ENCODE peak calls at places on chromosomes 2 and 18, in ten cellular contexts. C is AG09319; M is GF-D8; U is GM03348; Q is amniotic stem cell; A is mucosa of gallbladder; L is activated T-cell treated with anti-CD3 and anti-CD28 coated beads, Interleukin-2, amount 50 U/mL, for 1 hour; F is SK-N-MC; G is HTR-8/SVneo; Z is T follicular helper cell. O is an unnamed sample.

GRCh38 chr2:216636570-216637450 is 3.6 kb downstream of the IGFBP2 start:
- DNase-seq in M (no peak), Q (peak), F (no peak), U (peak), L (no peak), C (no peak), G (no peak), Z (no peak), A (peak), O (no peak)

GRCh38 chr2:37569986-37570688 is 101.3 kb downstream of the CDC42EP3 start:
- DNase-seq in F (no peak), G (no peak), Z (no peak), C (no peak), L (no peak), Q (no peak), A (no peak), M (no peak), U (no peak), O (no peak)

GRCh38 chr2:6309415-6310185 is 556.1 kb downstream of the CMPK2 start:
- DNase-seq in U (no peak), Z (no peak), Q (no peak), F (no peak), L (no peak), C (no peak), M (no peak), A (no peak), G (no peak), O (no peak)

GRCh38 chr2:240957656-240958365 is 40.6 kb upstream of the SNED1 start:
- DNase-seq in L (no peak), U (peak), Z (no peak), G (peak), A (no peak), F (no peak), Q (no peak), C (no peak), M (no peak), O (no peak)

GRCh38 chr18:76801567-76802505 is 20.5 kb upstream of the ZNF236 start:
- DNase-seq in U (peak), G (peak), Q (peak), Z (no peak), M (no peak), A (peak), F (no peak), L (peak), C (no peak), O (peak)

GRCh38 chr2:121804340-121804739 is 48.9 kb downstream of the TSN start:
- DNase-seq in Q (no peak), U (no peak), G (no peak), C (no peak), Z (no peak), L (no peak), F (no peak), A (no peak), M (peak), O (no peak)

GRCh38 chr2:136058262-136058661 is 59.7 kb downstream of the CXCR4 start:
- DNase-seq in C (no peak), F (no peak), A (no peak), G (no peak), U (no peak), M (no peak), L (no peak), Z (no peak), Q (no peak), O (no peak)

GRCh38 chr2:84417453-84417852 is 41.6 kb downstream of the SUCLG1 start:
- DNase-seq in A (no peak), G (no peak), L (no peak), U (peak), Q (no peak), F (no peak), Z (no peak), C (no peak), M (no peak), O (no peak)

GRCh38 chr18:50797147-50797546 is 22.7 kb downstream of the MRO start:
- DNase-seq in M (no peak), L (no peak), C (no peak), F (no peak), Z (no peak), Q (no peak), A (peak), G (no peak), U (no peak), O (no peak)

GRCh38 chr2:95314964-95315611 is 17.9 kb downstream of the KCNIP3 start:
- DNase-seq in G (peak), U (peak), A (peak), M (no peak), Z (no peak), Q (no peak), L (no peak), F (no peak), C (no peak), O (no peak)

GRCh38 chr2:33577660-33578059 is 21.4 kb downstream of the FAM98A start:
- DNase-seq in Z (no peak), G (no peak), U (no peak), L (no peak), A (no peak), M (no peak), C (no peak), Q (no peak), F (no peak), O (no peak)

GRCh38 chr2:50077190-50077589 is 922.9 kb upstream of the FSHR start:
- DNase-seq in L (no peak), Z (no peak), F (peak), Q (no peak), U (no peak), G (no peak), M (no peak), A (no peak), C (no peak), O (no peak)

GRCh38 chr2:142140434-142140845 is 9.6 kb upstream of the LRP1B start:
- DNase-seq in Q (no peak), C (no peak), U (peak), Z (no peak), F (no peak), L (no peak), A (no peak), G (peak), M (no peak), O (no peak)

GRCh38 chr2:169511818-169512217 is 2.3 kb downstream of the KLHL41 start:
- DNase-seq in Q (no peak), A (no peak), C (no peak), L (no peak), U (no peak), Z (no peak), M (no peak), G (no peak), F (no peak), O (no peak)

GRCh38 chr2:108449410-108450200 is 599 bp downstream of the GCC2 start:
- DNase-seq in G (peak), L (no peak), U (peak), F (no peak), Q (no peak), A (no peak), M (peak), Z (peak), C (no peak), O (no peak)

GRCh38 chr2:84286878-84287277 is 172.2 kb downstream of the SUCLG1 start:
- DNase-seq in Q (no peak), A (no peak), Z (no peak), U (no peak), G (no peak), C (no peak), F (no peak), M (no peak), L (no peak), O (no peak)

GRCh38 chr2:128505150-128505490 is 186.5 kb upstream of the HS6ST1 start:
- DNase-seq in Z (no peak), L (no peak), G (no peak), C (no peak), F (no peak), U (no peak), M (no peak), A (no peak), Q (no peak), O (no peak)

GRCh38 chr18:21303445-21303844 is 61.4 kb downstream of the GREB1L start:
- DNase-seq in C (no peak), L (no peak), Q (no peak), A (no peak), Z (no peak), G (no peak), U (no peak), F (no peak), M (no peak), O (no peak)

GRCh38 chr18:5964996-5965395 is 69.7 kb upstream of the TMEM200C start:
- DNase-seq in U (no peak), M (no peak), L (no peak), G (no peak), A (no peak), Z (no peak), F (no peak), Q (no peak), C (no peak), O (no peak)

GRCh38 chr2:105518897-105519296 is 120.0 kb upstream of the FHL2 start:
- DNase-seq in F (no peak), L (no peak), G (peak), Q (no peak), A (no peak), Z (no peak), U (peak), M (no peak), C (no peak), O (no peak)

GRCh38 chr2:6421888-6422287 is 443.8 kb downstream of the CMPK2 start:
- DNase-seq in Q (no peak), Z (no peak), A (no peak), G (no peak), M (no peak), U (no peak), C (no peak), L (no peak), F (no peak), O (no peak)

GRCh38 chr18:79556829-79557585 is 122.6 kb upstream of the CTDP1 start:
- DNase-seq in Z (no peak), A (no peak), M (no peak), U (no peak), Q (no peak), L (peak), C (no peak), G (no peak), F (no peak), O (no peak)

GRCh38 chr2:98793275-98793674 is 62.3 kb upstream of the MGAT4A start:
- DNase-seq in U (no peak), Q (no peak), A (no peak), M (no peak), F (no peak), C (no peak), Z (no peak), G (no peak), L (no peak), O (no peak)

GRCh38 chr2:59288771-59289170 is 1047.6 kb upstream of the FANCL start:
- DNase-seq in U (no peak), Q (no peak), F (no peak), Z (no peak), C (no peak), G (no peak), M (no peak), A (no peak), L (no peak), O (no peak)

GRCh38 chr2:81894451-81894990 is 1590.0 kb upstream of the LRRTM1 start:
- DNase-seq in C (no peak), A (no peak), U (no peak), L (no peak), F (no peak), Z (no peak), M (no peak), G (peak), Q (no peak), O (no peak)

GRCh38 chr18:1006965-1007364 is 102.3 kb downstream of the ADCYAP1 start:
- DNase-seq in A (no peak), U (no peak), M (no peak), G (no peak), F (no peak), Z (no peak), C (no peak), Q (no peak), L (no peak), O (no peak)

GRCh38 chr2:226726546-226726945 is 73.1 kb downstream of the IRS1 start:
- DNase-seq in Z (no peak), F (no peak), Q (no peak), G (no peak), M (no peak), A (no peak), C (no peak), L (no peak), U (no peak), O (no peak)

GRCh38 chr2:138500592-138501426 is 761 bp upstream of the SPOPL start:
- DNase-seq in C (no peak), Z (no peak), A (peak), M (no peak), L (no peak), Q (no peak), G (no peak), F (no peak), U (no peak), O (no peak)

GRCh38 chr2:149715005-149715592 is 127.5 kb upstream of the MMADHC start:
- DNase-seq in U (peak), L (no peak), Q (no peak), F (no peak), Z (no peak), A (no peak), G (peak), M (no peak), C (no peak), O (no peak)

GRCh38 chr2:74205586-74205985 is 7.2 kb downstream of the MTHFD2 start:
- DNase-seq in M (peak), U (no peak), C (no peak), Z (no peak), Q (no peak), L (no peak), A (peak), G (no peak), F (no peak), O (no peak)

GRCh38 chr18:49185636-49186035 is 234.9 kb upstream of the SMAD7 start:
- DNase-seq in Z (no peak), F (no peak), U (no peak), L (no peak), A (no peak), G (no peak), C (no peak), Q (no peak), M (no peak), O (no peak)

GRCh38 chr2:207176245-207176644 is 10.5 kb upstream of the KLF7 start:
- DNase-seq in L (no peak), Z (no peak), G (no peak), C (no peak), A (no peak), M (no peak), F (no peak), U (no peak), Q (no peak), O (no peak)

O was measured in memory B cell.